ENCODE peak calls at places on chromosomes 3 and 15, in eight cellular contexts. V, T, S, N, D, J, M and P are unnamed samples.
A peak's percentile ranks its signal among the peaks of the same experiment; 100 is the strongest.

GRCh38 chr15:61753018-61753710 is 307.1 kb downstream of the VPS13C start:
- DNase-seq in V (no peak), T (no peak), S (no peak), N (no peak), D (no peak), J (no peak), M (no peak), P (no peak)

GRCh38 chr3:188672840-188673239 is 498.9 kb upstream of the TPRG1 start:
- DNase-seq in V (no peak), T (no peak), S (no peak), N (no peak), D (no peak), J (no peak), M (no peak), P (no peak)

GRCh38 chr3:61875073-61875472 is 313.7 kb downstream of the PTPRG start:
- DNase-seq in V (no peak), T (no peak), S (no peak), N (no peak), D (peak; percentile 22), J (no peak), M (no peak), P (no peak)

GRCh38 chr15:70062321-70062956 is 35.3 kb downstream of the TLE3 start:
- DNase-seq in V (no peak), T (no peak), S (peak; percentile 77), N (no peak), D (peak; percentile 87), J (no peak), M (peak; percentile 21), P (peak; percentile 72)

GRCh38 chr3:11185564-11186317 is 31.4 kb downstream of the HRH1 start:
- DNase-seq in V (no peak), T (no peak), S (peak; percentile 91), N (no peak), D (peak; percentile 66), J (peak; percentile 89), M (peak; percentile 99), P (no peak)

GRCh38 chr15:84832446-84833040 is 15.4 kb downstream of the ALPK3 start:
- DNase-seq in V (no peak), T (no peak), S (no peak), N (no peak), D (no peak), J (no peak), M (no peak), P (no peak)

GRCh38 chr3:188104050-188104449 is 49.9 kb upstream of the LPP start:
- DNase-seq in V (no peak), T (no peak), S (no peak), N (no peak), D (peak; percentile 43), J (no peak), M (no peak), P (no peak)

GRCh38 chr3:184502123-184502667 is 59.4 kb upstream of the EPHB3 start:
- DNase-seq in V (no peak), T (no peak), S (no peak), N (no peak), D (no peak), J (no peak), M (no peak), P (no peak)

GRCh38 chr3:1118074-1118473 is 25.2 kb downstream of the CNTN6 start:
- DNase-seq in V (no peak), T (no peak), S (no peak), N (no peak), D (peak; percentile 88), J (peak; percentile 3), M (peak; percentile 42), P (no peak)

GRCh38 chr15:25439456-25439836 is 622 bp upstream of the UBE3A start:
- DNase-seq in V (no peak), T (no peak), S (no peak), N (peak; percentile 25), D (peak; percentile 5), J (peak; percentile 18), M (peak; percentile 32), P (no peak)

GRCh38 chr3:175431396-175431795 is 572.3 kb downstream of the NAALADL2 start:
- DNase-seq in V (no peak), T (no peak), S (no peak), N (no peak), D (peak; percentile 69), J (no peak), M (no peak), P (no peak)

GRCh38 chr3:1092771-1093170 is at the start of gene CNTN6:
- DNase-seq in V (no peak), T (no peak), S (no peak), N (no peak), D (peak; percentile 27), J (no peak), M (no peak), P (no peak)

GRCh38 chr15:78391781-78392180 is 46.2 kb upstream of the IREB2 start:
- DNase-seq in V (no peak), T (no peak), S (no peak), N (no peak), D (no peak), J (no peak), M (no peak), P (no peak)

GRCh38 chr3:103794656-103795055 is 1359.8 kb downstream of the ZPLD1 start:
- DNase-seq in V (no peak), T (no peak), S (no peak), N (no peak), D (no peak), J (no peak), M (no peak), P (no peak)

GRCh38 chr3:73511555-73511954 is 113.2 kb downstream of the PDZRN3 start:
- DNase-seq in V (no peak), T (no peak), S (no peak), N (no peak), D (no peak), J (no peak), M (no peak), P (peak; percentile 64)

GRCh38 chr3:30578479-30578878 is 27.9 kb upstream of the TGFBR2 start:
- DNase-seq in V (no peak), T (peak; percentile 94), S (no peak), N (no peak), D (peak; percentile 92), J (peak; percentile 5), M (peak; percentile 49), P (no peak)

GRCh38 chr3:124032351-124032880 is 40.5 kb upstream of the ROPN1 start:
- DNase-seq in V (no peak), T (no peak), S (no peak), N (no peak), D (no peak), J (no peak), M (no peak), P (peak; percentile 52)

GRCh38 chr15:58522865-58523264 is 91.1 kb downstream of the LIPC start:
- DNase-seq in V (no peak), T (no peak), S (no peak), N (no peak), D (no peak), J (no peak), M (no peak), P (peak; percentile 46)

DNA sequence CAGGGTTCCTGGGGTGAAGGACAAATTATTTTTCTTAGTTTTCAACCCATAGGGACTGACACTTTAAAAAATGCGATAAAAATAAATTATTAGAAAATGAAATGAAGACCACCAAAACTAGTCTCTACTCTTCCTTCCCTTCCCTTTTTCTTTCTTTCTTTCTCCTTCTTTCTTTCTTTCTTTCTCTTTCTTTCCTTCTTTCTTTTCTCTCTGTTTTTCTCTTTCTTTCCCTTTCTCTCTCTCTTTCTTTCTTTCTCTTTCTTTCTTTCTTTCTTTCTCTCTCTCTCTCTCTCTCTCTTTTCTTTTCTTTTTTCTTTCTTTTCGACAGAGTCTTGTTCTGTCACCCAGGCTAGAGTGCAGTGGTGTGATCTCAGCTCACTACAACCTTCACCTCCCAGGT is 99.3 kb upstream of the TNFAIP8L3 start:
- DNase-seq in V (no peak), T (no peak), S (no peak), N (no peak), D (no peak), J (no peak), M (no peak), P (no peak)
- TF ChIP-seq CTCF in V (no peak), T (no peak), S (no peak), N (no peak), D (no peak), J (no peak), M (no peak), P (no peak)

GRCh38 chr3:118882353-118882947 is 152.2 kb downstream of the IGSF11 start:
- DNase-seq in V (peak; percentile 61), T (no peak), S (no peak), N (peak; percentile 22), D (peak; percentile 66), J (peak; percentile 42), M (peak; percentile 72), P (peak; percentile 87)

GRCh38 chr3:118889691-118890090 is 145.0 kb downstream of the IGSF11 start:
- DNase-seq in V (no peak), T (no peak), S (no peak), N (no peak), D (no peak), J (no peak), M (no peak), P (no peak)

GRCh38 chr3:118886708-118887107 is 147.9 kb downstream of the IGSF11 start:
- DNase-seq in V (no peak), T (no peak), S (no peak), N (no peak), D (no peak), J (no peak), M (no peak), P (no peak)

GRCh38 chr3:118890186-118890585 is 144.5 kb downstream of the IGSF11 start:
- DNase-seq in V (no peak), T (no peak), S (no peak), N (no peak), D (no peak), J (no peak), M (no peak), P (no peak)

GRCh38 chr3:118884748-118885206 is 149.9 kb downstream of the IGSF11 start:
- DNase-seq in V (peak; percentile 70), T (no peak), S (peak; percentile 64), N (peak; percentile 28), D (peak; percentile 46), J (peak; percentile 47), M (peak; percentile 71), P (peak; percentile 89)
- TF ChIP-seq CTCF in V (peak; percentile 96), T (peak; percentile 58), S (no peak), N (peak; percentile 96), D (peak; percentile 97), J (peak; percentile 85), M (peak; percentile 96), P (peak; percentile 98)

DNA sequence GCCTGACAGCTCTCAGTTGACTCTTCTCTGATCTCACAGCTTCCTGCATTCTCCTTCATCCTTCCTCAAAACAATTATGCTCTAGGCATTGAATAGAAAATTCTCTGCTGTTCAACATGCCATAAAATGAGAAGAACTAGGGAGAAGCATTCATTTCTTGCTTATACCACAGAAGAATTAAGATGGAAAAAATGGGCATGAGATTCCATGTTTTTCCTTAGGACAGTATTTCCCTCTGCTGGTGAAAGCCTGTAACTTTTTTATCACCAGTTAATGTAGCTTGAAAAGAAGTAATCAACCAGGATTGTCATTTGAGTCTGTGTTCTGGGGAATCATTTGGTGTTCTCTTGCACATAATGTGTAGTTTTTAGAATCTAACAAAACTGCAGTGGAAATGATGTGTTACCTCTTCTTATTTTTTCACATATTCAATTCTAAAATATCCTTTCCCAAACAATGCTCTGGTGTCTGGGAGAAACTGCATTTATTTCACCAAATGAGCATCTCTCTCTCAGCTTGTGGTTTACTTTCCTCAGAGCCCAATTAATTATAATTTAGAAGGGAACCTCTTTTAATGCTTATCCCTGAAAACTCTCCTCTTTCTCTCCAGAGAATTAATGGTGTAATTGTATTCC is 92.8 kb upstream of the DCBLD2 start:
- DNase-seq in V (no peak), T (no peak), S (no peak), N (no peak), D (peak; percentile 34), J (peak; percentile 43), M (peak; percentile 65), P (no peak)
- TF ChIP-seq CTCF in V (peak; percentile 16), T (peak; percentile 48), S (peak; percentile 71), N (no peak), D (peak; percentile 34), J (peak; percentile 74), M (peak; percentile 67), P (peak; percentile 87)

GRCh38 chr3:160163259-160163878 is 61.9 kb upstream of the C3orf80 start:
- DNase-seq in V (no peak), T (no peak), S (no peak), N (peak; percentile 40), D (no peak), J (peak; percentile 39), M (peak; percentile 42), P (no peak)
- TF ChIP-seq CTCF in V (peak; percentile 47), T (no peak), S (no peak), N (no peak), D (peak; percentile 39), J (peak; percentile 49), M (peak; percentile 40), P (peak; percentile 36)